ENCODE peak calls at places on chromosome 7, in four cellular contexts. One of them, this sample, is unnamed.

GRCh38 chr7:1331576-1332467 is 99.2 kb downstream of the UNCX start:
- DNase-seq in epithelial cell of esophagus: no peak
- DNase-seq in mucosa of descending colon: no peak
- DNase-seq in tibial artery: no peak
- DNase-seq in this sample: no peak

GRCh38 chr7:135802697-135803096 is 54.1 kb upstream of the FAM180A start:
- DNase-seq in mucosa of descending colon: no peak
- DNase-seq in epithelial cell of esophagus: peak; percentile 23
- DNase-seq in tibial artery: no peak
- DNase-seq in this sample: no peak

GRCh38 chr7:36165059-36165458 is 12.0 kb downstream of the EEPD1 start:
- DNase-seq in tibial artery: no peak
- DNase-seq in mucosa of descending colon: no peak
- DNase-seq in epithelial cell of esophagus: peak; percentile 14
- DNase-seq in this sample: no peak

GRCh38 chr7:1101580-1102431 is 13.9 kb downstream of the GPER1 start:
- DNase-seq in tibial artery: peak; percentile 51
- DNase-seq in mucosa of descending colon: no peak
- DNase-seq in epithelial cell of esophagus: no peak
- DNase-seq in this sample: no peak

GRCh38 chr7:29300649-29301048 is 106.1 kb downstream of the CHN2 start:
- DNase-seq in tibial artery: no peak
- DNase-seq in mucosa of descending colon: no peak
- DNase-seq in epithelial cell of esophagus: no peak
- DNase-seq in this sample: no peak

GRCh38 chr7:64890761-64891666 is 12.1 kb upstream of the ZNF273 start:
- DNase-seq in mucosa of descending colon: no peak
- DNase-seq in tibial artery: no peak
- DNase-seq in epithelial cell of esophagus: peak; percentile 58
- DNase-seq in this sample: no peak

GRCh38 chr7:151658778-151659177 is 139.1 kb upstream of the RHEB start:
- DNase-seq in tibial artery: no peak
- DNase-seq in epithelial cell of esophagus: peak; percentile 29
- DNase-seq in mucosa of descending colon: no peak
- DNase-seq in this sample: no peak

GRCh38 chr7:140656548-140657515 is 15.9 kb upstream of the ADCK2 start:
- DNase-seq in mucosa of descending colon: peak; percentile 74
- DNase-seq in tibial artery: peak; percentile 55
- DNase-seq in epithelial cell of esophagus: peak; percentile 94
- DNase-seq in this sample: peak; percentile 48

GRCh38 chr7:111112439-111112838 is 21.5 kb downstream of the LRRN3 start:
- DNase-seq in epithelial cell of esophagus: no peak
- DNase-seq in mucosa of descending colon: no peak
- DNase-seq in tibial artery: no peak
- DNase-seq in this sample: no peak

GRCh38 chr7:26100940-26101339 is 51.1 kb upstream of the NFE2L3 start:
- DNase-seq in mucosa of descending colon: no peak
- DNase-seq in epithelial cell of esophagus: no peak
- DNase-seq in tibial artery: peak; percentile 38
- DNase-seq in this sample: no peak

GRCh38 chr7:29035044-29035740 is 77.1 kb upstream of the TRIL start:
- DNase-seq in tibial artery: peak; percentile 30
- DNase-seq in epithelial cell of esophagus: peak; percentile 86
- DNase-seq in mucosa of descending colon: no peak
- DNase-seq in this sample: peak; percentile 53

GRCh38 chr7:1533569-1534329 is 3.2 kb downstream of the MAFK start:
- DNase-seq in epithelial cell of esophagus: peak; percentile 90
- DNase-seq in mucosa of descending colon: peak; percentile 56
- DNase-seq in tibial artery: peak; percentile 64
- DNase-seq in this sample: peak; percentile 76

GRCh38 chr7:99679400-99680191 is at the start of gene CYP3A5:
- DNase-seq in tibial artery: no peak
- DNase-seq in epithelial cell of esophagus: no peak
- DNase-seq in mucosa of descending colon: peak; percentile 86
- DNase-seq in this sample: no peak

GRCh38 chr7:84105582-84105981 is 89.0 kb downstream of the SEMA3A start:
- DNase-seq in tibial artery: no peak
- DNase-seq in mucosa of descending colon: no peak
- DNase-seq in epithelial cell of esophagus: no peak
- DNase-seq in this sample: peak; percentile 39

GRCh38 chr7:38211940-38212339 is 33.9 kb downstream of the STARD3NL start:
- DNase-seq in tibial artery: peak; percentile 21
- DNase-seq in epithelial cell of esophagus: no peak
- DNase-seq in mucosa of descending colon: no peak
- DNase-seq in this sample: no peak

GRCh38 chr7:27671675-27672074 is 9.0 kb upstream of the HIBADH start:
- DNase-seq in mucosa of descending colon: no peak
- DNase-seq in epithelial cell of esophagus: no peak
- DNase-seq in tibial artery: no peak
- DNase-seq in this sample: no peak

GRCh38 chr7:42155836-42156540 is 81.0 kb downstream of the GLI3 start:
- DNase-seq in mucosa of descending colon: no peak
- DNase-seq in tibial artery: no peak
- DNase-seq in epithelial cell of esophagus: peak; percentile 42
- DNase-seq in this sample: no peak

GRCh38 chr7:65832281-65832680 is 40.6 kb upstream of the VKORC1L1 start:
- DNase-seq in tibial artery: no peak
- DNase-seq in epithelial cell of esophagus: peak; percentile 54
- DNase-seq in mucosa of descending colon: no peak
- DNase-seq in this sample: peak; percentile 7

GRCh38 chr7:28272461-28272877 is 91.9 kb upstream of the JAZF1 start:
- DNase-seq in mucosa of descending colon: peak; percentile 29
- DNase-seq in epithelial cell of esophagus: peak; percentile 24
- DNase-seq in tibial artery: peak; percentile 45
- DNase-seq in this sample: no peak

GRCh38 chr7:1117321-1117928 is 29.5 kb downstream of the GPER1 start:
- DNase-seq in mucosa of descending colon: no peak
- DNase-seq in epithelial cell of esophagus: no peak
- DNase-seq in tibial artery: no peak
- DNase-seq in this sample: no peak

GRCh38 chr7:98626393-98627061 is 9.4 kb downstream of the NPTX2 start:
- DNase-seq in epithelial cell of esophagus: no peak
- DNase-seq in tibial artery: no peak
- DNase-seq in mucosa of descending colon: no peak
- DNase-seq in this sample: no peak

GRCh38 chr7:76155938-76156337 is 45.8 kb upstream of the SRRM3 start:
- DNase-seq in tibial artery: peak; percentile 72
- DNase-seq in epithelial cell of esophagus: peak; percentile 81
- DNase-seq in mucosa of descending colon: no peak
- DNase-seq in this sample: peak; percentile 29

GRCh38 chr7:31864646-31865045 is 177.6 kb downstream of the PPP1R17 start:
- DNase-seq in epithelial cell of esophagus: no peak
- DNase-seq in mucosa of descending colon: no peak
- DNase-seq in tibial artery: no peak
- DNase-seq in this sample: no peak

GRCh38 chr7:151000886-151001495 is 10.2 kb downstream of the NOS3 start:
- DNase-seq in tibial artery: no peak
- DNase-seq in mucosa of descending colon: no peak
- DNase-seq in epithelial cell of esophagus: no peak
- DNase-seq in this sample: no peak

GRCh38 chr7:143129477-143129876 is 2.4 kb upstream of the PIP start:
- DNase-seq in epithelial cell of esophagus: no peak
- DNase-seq in mucosa of descending colon: no peak
- DNase-seq in tibial artery: no peak
- DNase-seq in this sample: no peak

DNA sequence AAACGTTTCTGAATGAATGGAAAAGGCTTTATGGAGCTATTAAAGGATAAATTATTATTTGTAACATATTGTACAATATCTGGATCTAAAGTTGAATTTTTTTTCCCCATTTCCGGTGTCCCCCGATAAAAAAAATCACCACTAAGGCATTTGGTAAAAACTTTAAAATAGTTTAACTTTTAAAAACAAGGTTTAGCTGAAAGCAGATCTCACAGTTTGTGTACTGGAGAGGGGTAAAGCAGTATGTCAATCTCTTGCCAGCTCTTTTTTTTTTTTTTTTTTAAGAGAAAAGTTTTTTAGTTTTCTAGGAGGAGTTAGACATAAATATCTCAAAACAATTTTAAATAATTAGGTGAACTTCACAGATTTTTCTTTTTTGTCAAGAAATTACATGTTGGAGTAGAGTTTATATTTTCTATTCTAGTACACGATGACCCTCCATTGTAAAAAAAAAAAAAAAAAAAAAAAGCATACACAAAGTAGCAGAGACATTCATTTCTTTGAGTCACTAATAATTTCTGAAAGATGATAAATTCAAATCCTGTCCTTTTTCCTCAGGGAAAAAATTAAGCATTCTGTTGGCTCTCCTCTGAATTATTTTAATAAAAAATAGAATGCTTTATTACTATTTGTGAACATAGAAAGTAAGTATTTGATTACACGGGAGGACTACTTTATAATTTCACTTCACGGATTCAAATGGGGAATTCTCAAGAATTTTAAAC is 1.9 kb upstream of the HBP1 start:
- DNase-seq in tibial artery: no peak
- DNase-seq in mucosa of descending colon: no peak
- DNase-seq in epithelial cell of esophagus: no peak
- DNase-seq in this sample: no peak
- H3K4me3 ChIP-seq in tibial artery: peak overlapping the region; percentile 58
- H3K4me3 ChIP-seq in mucosa of descending colon: no peak overlapping the region
- H3K4me3 ChIP-seq in epithelial cell of esophagus: peak overlapping the region; percentile 62
- H3K4me3 ChIP-seq in this sample: peak overlapping the region; percentile 58

DNA sequence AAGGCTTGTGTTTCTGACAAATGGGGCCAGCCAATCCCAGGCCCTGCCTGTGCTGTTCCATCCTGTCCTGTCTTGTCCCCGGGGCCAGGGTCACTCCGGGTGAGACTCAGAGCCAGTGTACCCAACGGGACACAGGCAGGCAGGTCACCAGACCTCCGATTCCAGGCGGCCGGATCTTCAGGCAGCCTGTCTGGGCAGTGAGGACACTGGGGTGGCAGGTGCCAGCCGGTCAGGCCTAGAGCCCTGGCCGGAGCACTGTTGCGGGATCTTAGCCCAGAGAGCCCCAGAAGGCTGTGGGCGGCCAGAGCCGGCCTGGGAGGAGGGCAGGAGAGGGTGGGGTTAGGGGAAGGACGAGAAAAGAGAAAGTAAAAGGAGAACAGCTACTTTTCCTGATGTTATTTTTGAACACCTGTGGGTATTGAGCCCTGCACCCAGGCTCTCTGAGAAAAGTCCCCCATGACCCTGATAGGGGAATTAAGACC is 134.3 kb upstream of the TNRC18 start:
- DNase-seq in epithelial cell of esophagus: no peak
- DNase-seq in mucosa of descending colon: peak; percentile 82
- DNase-seq in tibial artery: peak; percentile 73
- DNase-seq in this sample: no peak
- H3K4me3 ChIP-seq in epithelial cell of esophagus: no peak overlapping the region
- H3K4me3 ChIP-seq in mucosa of descending colon: no peak overlapping the region
- H3K4me3 ChIP-seq in tibial artery: peak overlapping the region; percentile 70
- H3K4me3 ChIP-seq in this sample: no peak overlapping the region

GRCh38 chr7:153327683-153328082 is 568.1 kb downstream of the ACTR3B start:
- DNase-seq in mucosa of descending colon: no peak
- DNase-seq in tibial artery: no peak
- DNase-seq in epithelial cell of esophagus: no peak
- DNase-seq in this sample: no peak
- H3K4me3 ChIP-seq in mucosa of descending colon: no peak overlapping the region
- H3K4me3 ChIP-seq in tibial artery: no peak overlapping the region
- H3K4me3 ChIP-seq in epithelial cell of esophagus: no peak overlapping the region
- H3K4me3 ChIP-seq in this sample: no peak overlapping the region

DNA sequence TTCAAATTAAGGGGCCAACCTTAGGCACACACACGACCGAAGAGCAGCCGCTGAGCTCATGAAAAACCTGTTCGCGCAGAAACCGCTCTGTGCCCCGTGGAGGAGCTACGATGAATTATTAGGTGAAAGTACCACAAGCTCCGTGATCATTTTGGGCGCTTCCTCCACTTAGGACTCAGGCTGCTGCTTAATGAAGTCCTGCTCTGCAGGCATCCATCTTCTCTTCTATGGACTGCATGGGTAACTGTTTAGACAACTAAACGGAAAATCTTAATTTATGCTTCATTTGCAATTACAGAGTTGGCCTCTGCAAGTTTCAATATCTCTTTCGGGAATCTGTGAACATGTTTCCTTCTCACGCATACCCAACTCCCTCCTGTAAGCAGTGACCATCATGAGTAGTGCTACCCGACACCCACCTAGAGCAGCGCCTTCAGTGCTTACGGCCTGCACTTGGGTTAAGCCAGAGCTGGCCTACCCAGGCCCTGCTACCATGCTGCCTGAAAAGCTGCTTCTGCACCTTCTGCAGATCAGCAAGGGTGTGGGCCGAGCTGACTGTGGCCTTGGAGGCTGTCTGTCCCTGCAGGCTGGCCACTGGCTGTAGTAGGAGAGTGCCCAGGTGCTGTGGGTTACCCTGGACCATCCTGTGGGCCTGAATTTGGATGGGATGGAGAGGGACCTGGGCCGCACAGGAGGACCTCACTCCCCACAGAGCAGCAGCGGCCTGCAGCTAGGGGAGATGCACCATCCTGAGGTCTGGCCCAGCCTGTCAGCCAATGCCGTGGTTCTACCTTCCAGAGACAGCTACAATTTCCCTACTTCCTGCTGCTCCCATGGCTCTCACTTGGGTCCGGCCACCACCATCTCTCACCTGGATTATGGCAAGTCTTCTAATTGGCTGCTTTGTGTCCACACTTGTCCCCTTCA is 36.0 kb downstream of the GNA12 start:
- DNase-seq in epithelial cell of esophagus: no peak
- DNase-seq in tibial artery: no peak
- DNase-seq in mucosa of descending colon: no peak
- DNase-seq in this sample: no peak
- H3K4me3 ChIP-seq in epithelial cell of esophagus: no peak overlapping the region
- H3K4me3 ChIP-seq in tibial artery: no peak overlapping the region
- H3K4me3 ChIP-seq in mucosa of descending colon: no peak overlapping the region
- H3K4me3 ChIP-seq in this sample: no peak overlapping the region

GRCh38 chr7:130945411-130945811 is 211.4 kb upstream of the KLF14 start:
- DNase-seq in tibial artery: no peak
- DNase-seq in epithelial cell of esophagus: no peak
- DNase-seq in mucosa of descending colon: no peak
- DNase-seq in this sample: no peak
- H3K4me3 ChIP-seq in tibial artery: no peak overlapping the region
- H3K4me3 ChIP-seq in epithelial cell of esophagus: no peak overlapping the region
- H3K4me3 ChIP-seq in mucosa of descending colon: no peak overlapping the region
- H3K4me3 ChIP-seq in this sample: no peak overlapping the region

GRCh38 chr7:2980406-2981102 is 63.1 kb downstream of the CARD11 start:
- DNase-seq in epithelial cell of esophagus: no peak
- DNase-seq in tibial artery: peak; percentile 28
- DNase-seq in mucosa of descending colon: peak; percentile 32
- DNase-seq in this sample: no peak
- H3K4me3 ChIP-seq in epithelial cell of esophagus: no peak overlapping the region
- H3K4me3 ChIP-seq in tibial artery: no peak overlapping the region
- H3K4me3 ChIP-seq in mucosa of descending colon: no peak overlapping the region
- H3K4me3 ChIP-seq in this sample: no peak overlapping the region

GRCh38 chr7:47380325-47381131 is 201.4 kb downstream of the TNS3 start:
- DNase-seq in tibial artery: no peak
- DNase-seq in mucosa of descending colon: peak; percentile 78
- DNase-seq in epithelial cell of esophagus: peak; percentile 45
- DNase-seq in this sample: no peak
- H3K4me3 ChIP-seq in tibial artery: peak overlapping the region; percentile 21
- H3K4me3 ChIP-seq in mucosa of descending colon: no peak overlapping the region
- H3K4me3 ChIP-seq in epithelial cell of esophagus: peak overlapping the region; percentile 15
- H3K4me3 ChIP-seq in this sample: no peak overlapping the region